ENCODE peak calls at places on chromosomes 6 and 20, in five cellular contexts. P is fibroblast of lung, Z is epithelial cell of proximal tubule, F is suprapubic skin, D is tibial artery. V is an unnamed sample.

GRCh38 chr6:75084872-75085381 is 120.9 kb downstream of the COL12A1 start:
- DNase-seq in Z (no peak), F (no peak), P (peak), D (no peak), V (no peak)

GRCh38 chr20:47821481-47822100 is 36.3 kb upstream of the SULF2 start:
- DNase-seq in F (no peak), P (no peak), Z (peak), D (no peak), V (peak)

GRCh38 chr20:41334036-41334435 is 6.6 kb upstream of the LPIN3 start:
- DNase-seq in F (no peak), Z (no peak), P (no peak), D (no peak), V (no peak)

GRCh38 chr20:44829688-44830087 is 19.3 kb upstream of the RIMS4 start:
- DNase-seq in F (no peak), D (no peak), P (no peak), Z (no peak), V (no peak)

GRCh38 chr6:131949909-131950766 is 1.0 kb downstream of the CCN2 start:
- DNase-seq in F (peak), Z (no peak), P (peak), D (peak), V (no peak)

GRCh38 chr20:17225891-17226409 is 890 bp upstream of the PCSK2 start:
- DNase-seq in Z (no peak), D (no peak), F (peak), P (no peak), V (no peak)

GRCh38 chr6:93418448-93419303 is 683 bp downstream of the EPHA7 start:
- DNase-seq in D (no peak), P (peak), Z (no peak), F (peak), V (no peak)

GRCh38 chr20:61451009-61451408 is 198.9 kb downstream of the CDH4 start:
- DNase-seq in P (no peak), D (no peak), F (no peak), Z (no peak), V (no peak)

GRCh38 chr20:35277531-35278395 is at the start of gene MMP24OS:
- DNase-seq in F (peak), P (peak), D (peak), Z (no peak), V (peak)

GRCh38 chr6:46815130-46815529 is 21.9 kb downstream of the MEP1A start:
- DNase-seq in P (no peak), D (no peak), Z (no peak), F (no peak), V (peak)

GRCh38 chr6:73515204-73516101 is 5.4 kb downstream of the EEF1A1 start:
- DNase-seq in P (peak), D (peak), Z (no peak), F (no peak), V (no peak)

GRCh38 chr6:119002069-119002468 is 67.1 kb upstream of the MCM9 start:
- DNase-seq in P (no peak), F (no peak), Z (no peak), D (no peak), V (no peak)

GRCh38 chr20:21102252-21102609 is 3.9 kb downstream of the LINC00237 start:
- DNase-seq in F (no peak), D (peak), P (no peak), Z (no peak), V (no peak)

GRCh38 chr20:24993337-24994185 is 1.0 kb upstream of the APMAP start:
- DNase-seq in P (peak), Z (no peak), F (no peak), D (no peak), V (no peak)

GRCh38 chr6:79413562-79414002 is 123.6 kb downstream of the LCA5 start:
- DNase-seq in F (no peak), Z (no peak), D (no peak), P (peak), V (no peak)

GRCh38 chr20:62921119-62921687 is 5.1 kb downstream of the DIDO1 start:
- DNase-seq in Z (no peak), F (no peak), D (no peak), P (peak), V (no peak)

GRCh38 chr6:40788661-40789111 is 201.5 kb upstream of the LRFN2 start:
- DNase-seq in P (peak), D (no peak), Z (no peak), F (no peak), V (no peak)

GRCh38 chr20:30816182-30816645 is 441.2 kb upstream of the DEFB115 start:
- DNase-seq in D (no peak), Z (no peak), F (no peak), P (peak), V (no peak)

GRCh38 chr6:128290221-128290620 is 230.2 kb downstream of the PTPRK start:
- DNase-seq in P (no peak), D (no peak), F (no peak), Z (no peak), V (no peak)

GRCh38 chr6:128295670-128296069 is 224.7 kb downstream of the PTPRK start:
- DNase-seq in D (no peak), P (no peak), F (no peak), Z (no peak), V (no peak)
- TF ChIP-seq CTCF in D (no peak), P (no peak), F (no peak), Z (peak), V (no peak)

GRCh38 chr6:149924206-149924932 is 1.4 kb upstream of the RAET1G start:
- DNase-seq in D (no peak), Z (no peak), F (peak), P (no peak), V (no peak)

GRCh38 chr6:149923327-149923986 is 536 bp upstream of the RAET1G start:
- DNase-seq in F (no peak), P (no peak), D (no peak), Z (no peak), V (no peak)

GRCh38 chr6:149925253-149925973 is 2.5 kb upstream of the RAET1G start:
- DNase-seq in Z (no peak), F (no peak), D (no peak), P (no peak), V (no peak)

GRCh38 chr6:149924933-149925252 is 2.0 kb upstream of the RAET1G start:
- DNase-seq in F (peak), P (no peak), D (no peak), Z (no peak), V (no peak)

DNA sequence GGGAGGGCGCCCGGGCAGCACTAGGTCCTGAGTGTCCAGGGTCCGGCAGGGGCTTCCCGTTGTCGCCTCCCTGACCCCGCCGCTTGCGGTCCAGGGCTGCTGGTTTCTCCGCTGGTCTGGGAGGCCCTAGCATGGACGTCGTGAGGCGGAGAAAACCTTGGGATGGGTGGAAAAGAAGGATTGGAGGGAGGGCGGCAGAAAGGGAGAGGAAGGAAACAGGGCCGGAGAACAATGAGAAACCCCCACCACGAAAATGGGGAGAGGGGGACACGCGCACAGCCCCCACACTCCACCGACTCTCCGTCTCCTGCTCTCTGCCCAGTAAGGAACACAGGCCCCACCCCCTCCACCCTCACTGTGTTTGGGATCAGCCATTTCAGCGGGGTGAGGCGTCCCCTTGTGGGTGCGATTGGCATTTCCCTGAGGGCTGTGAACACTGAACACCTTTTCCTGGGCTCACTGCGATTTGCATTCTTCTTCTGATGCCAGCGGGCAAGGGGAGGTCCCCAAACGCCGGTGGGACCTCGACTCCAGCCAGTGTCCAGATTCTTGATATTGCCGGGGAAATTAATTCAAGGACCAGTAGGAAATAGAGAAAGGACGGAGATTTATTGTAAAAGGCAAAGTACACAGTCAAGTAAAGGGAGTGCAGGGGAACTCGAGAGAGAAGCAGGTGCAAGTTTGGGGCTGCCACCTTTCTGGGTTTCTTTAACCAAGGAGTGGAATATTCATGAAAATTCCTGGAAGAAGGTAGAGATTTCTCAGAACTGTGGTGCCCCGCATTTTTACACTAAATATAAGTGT is 3.3 kb upstream of the RAET1G start:
- DNase-seq in F (peak), D (peak), Z (no peak), P (peak), V (no peak)
- H3K4me3 ChIP-seq in F (peak), D (peak), Z (peak), P (peak), V (peak)

GRCh38 chr6:39302011-39302410 is 12.2 kb downstream of the KCNK17 start:
- DNase-seq in F (no peak), D (no peak), P (no peak), Z (no peak), V (no peak)

GRCh38 chr6:39302669-39303424 is 11.4 kb downstream of the KCNK17 start:
- DNase-seq in F (peak), Z (no peak), P (peak), D (peak), V (no peak)

GRCh38 chr6:39300739-39301138 is 13.5 kb downstream of the KCNK17 start:
- DNase-seq in Z (no peak), F (no peak), P (no peak), D (no peak), V (no peak)

GRCh38 chr6:39303425-39304153 is 10.6 kb downstream of the KCNK17 start:
- DNase-seq in P (no peak), F (no peak), Z (no peak), D (no peak), V (no peak)

DNA sequence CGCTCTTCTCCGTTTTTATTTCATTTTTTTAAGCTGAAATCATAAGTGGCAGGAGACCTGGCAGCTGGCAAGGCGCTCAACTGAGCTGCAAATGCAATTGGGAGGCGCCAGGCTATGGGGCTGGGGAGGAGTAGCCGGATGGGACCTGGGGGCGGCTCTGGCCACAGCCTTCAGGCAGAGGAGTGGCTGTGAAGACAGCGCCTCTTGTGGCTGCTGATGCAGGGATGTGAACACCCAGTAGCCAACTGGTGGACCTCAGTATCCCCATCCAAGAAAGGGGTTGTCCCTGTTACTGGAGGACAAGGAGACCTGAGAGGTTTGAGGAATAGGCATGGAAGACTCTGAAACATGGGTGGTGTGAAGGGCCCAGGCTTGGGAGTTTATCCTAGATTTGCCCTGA is 12.6 kb downstream of the KCNK17 start:
- DNase-seq in Z (no peak), D (no peak), P (no peak), F (no peak), V (no peak)
- TF ChIP-seq CTCF in Z (peak), D (no peak), P (no peak), F (no peak), V (peak)

DNA sequence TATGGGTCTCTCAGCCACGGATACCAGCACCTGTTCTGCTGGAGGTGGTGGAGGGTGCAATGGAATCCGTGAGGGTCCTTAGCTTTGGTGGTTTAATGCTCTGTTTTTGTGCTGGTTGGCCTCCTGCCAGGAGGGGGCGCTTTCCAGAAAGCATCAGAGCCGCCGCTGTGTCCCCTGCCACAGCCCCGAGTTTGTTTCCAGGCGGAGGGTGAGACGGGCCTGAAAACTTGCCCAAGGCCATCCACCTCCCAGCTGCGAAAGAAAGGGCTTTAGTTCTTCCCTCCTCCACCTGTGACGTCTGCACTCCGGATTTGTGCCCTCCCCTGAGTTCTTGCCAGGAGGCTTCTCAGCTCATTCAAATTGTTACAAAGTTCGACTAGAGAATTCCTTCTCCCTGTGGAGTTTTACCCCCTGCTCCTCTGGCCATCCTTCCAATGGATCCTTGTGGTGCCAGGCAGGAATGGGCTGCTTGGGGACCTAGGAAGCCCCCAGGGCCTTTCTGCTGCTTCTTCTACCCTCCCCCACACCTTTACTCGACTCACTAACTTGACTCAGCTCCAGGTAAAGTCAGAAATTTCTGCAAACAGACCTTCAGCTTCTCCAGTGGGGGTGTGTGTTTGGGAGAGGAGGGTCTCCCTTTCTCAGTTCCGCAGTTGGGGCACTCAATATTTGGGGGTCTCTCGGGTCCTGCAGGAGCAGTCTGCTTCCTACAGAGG is 873.7 kb downstream of the KIF16B start:
- DNase-seq in P (no peak), Z (no peak), D (no peak), F (no peak), V (peak)
- H3K4me3 ChIP-seq in P (no peak), Z (no peak), D (no peak), F (peak), V (peak)

DNA sequence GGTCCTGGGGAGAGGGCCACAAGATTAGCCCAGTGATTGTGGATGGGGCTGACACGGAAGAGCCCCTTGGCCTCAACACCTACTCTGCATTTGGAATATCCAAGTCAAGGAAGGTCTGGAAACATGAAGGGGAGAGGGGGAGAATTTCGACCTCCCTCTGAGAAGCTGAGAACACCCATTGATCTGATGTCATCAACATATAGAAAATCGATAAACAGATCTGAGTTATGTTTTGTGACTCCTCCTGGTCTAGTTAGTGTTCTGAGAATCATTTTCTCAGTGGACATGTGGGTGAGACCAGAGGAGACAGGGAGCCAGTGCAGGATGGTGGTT is 108.0 kb downstream of the SLC22A3 start:
- DNase-seq in Z (no peak), P (no peak), F (no peak), D (no peak), V (no peak)
- TF ChIP-seq CTCF in Z (no peak), P (no peak), F (no peak), D (no peak), V (peak)

DNA sequence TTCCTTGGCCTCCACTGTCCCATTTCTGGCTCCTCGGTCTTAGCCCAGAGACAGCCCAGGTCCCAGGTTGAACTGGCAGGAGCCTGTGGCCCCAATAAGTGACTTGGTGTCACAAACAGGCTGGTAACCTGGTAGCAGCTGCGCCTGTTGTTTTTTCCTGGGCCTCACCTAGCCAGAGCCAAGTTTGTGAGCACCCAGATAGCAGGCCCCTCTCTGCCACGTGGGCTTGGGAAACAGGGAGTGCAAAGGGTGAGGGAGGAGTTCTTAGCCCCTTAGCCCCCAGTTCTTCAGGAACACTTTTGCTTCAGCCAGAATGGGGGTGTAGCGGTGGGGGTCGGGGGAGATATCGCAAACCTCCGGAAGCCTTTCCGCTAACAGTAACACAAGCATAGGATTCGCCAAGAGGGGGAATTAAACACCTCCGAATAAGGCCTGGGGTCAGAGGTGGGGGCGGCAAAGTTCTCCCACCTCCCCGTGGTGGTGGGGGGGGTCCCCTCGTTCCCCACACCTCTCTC is 760 bp downstream of the C6orf132 start:
- DNase-seq in F (no peak), P (peak), Z (no peak), D (no peak), V (no peak)
- H3K4me3 ChIP-seq in F (peak), P (peak), Z (peak), D (peak), V (peak)

DNA sequence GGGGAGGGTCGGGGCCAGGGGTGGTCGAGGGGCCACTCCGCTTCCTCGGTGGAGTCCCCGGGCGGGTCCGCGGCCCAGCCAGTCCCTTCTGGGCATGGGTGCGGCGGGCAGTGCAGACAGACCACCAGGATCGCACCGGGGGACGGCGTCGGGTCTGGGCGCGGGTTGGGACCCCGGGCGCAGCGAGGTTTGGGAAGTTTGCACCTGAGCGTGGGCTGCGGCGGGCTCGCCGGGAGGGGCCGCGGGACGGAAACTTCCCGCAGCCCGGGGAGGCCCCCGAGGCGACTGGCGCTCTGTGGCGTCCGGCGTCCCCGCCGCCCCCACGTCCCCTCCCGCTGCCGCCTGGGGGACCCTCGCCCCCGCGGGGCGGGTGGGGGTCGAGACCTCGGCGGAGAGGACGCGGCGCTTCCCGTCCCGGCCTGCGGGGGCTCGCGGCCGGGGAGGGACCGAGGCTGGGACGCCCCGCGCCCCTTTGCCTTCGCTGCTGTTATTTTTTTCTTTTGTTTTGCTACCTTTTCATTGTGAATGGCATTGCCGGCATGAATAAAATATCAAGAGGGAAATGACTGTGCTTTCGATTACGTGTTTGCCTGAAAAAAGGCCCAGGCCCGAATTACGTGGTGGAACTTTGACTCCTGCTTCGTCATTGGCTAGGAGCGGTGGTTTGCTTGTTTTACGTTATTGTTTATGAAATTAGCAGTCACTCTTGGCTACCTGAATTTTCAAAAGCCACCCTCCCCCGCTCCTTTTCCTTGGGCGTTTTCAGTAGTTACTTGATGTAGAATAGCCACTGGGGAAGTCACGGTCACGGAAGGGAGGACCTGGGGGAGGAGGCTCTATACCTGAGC is 701 bp downstream of the SNX9 start:
- DNase-seq in F (peak), Z (no peak), D (peak), P (peak), V (no peak)
- TF ChIP-seq CTCF in F (no peak), Z (no peak), D (no peak), P (no peak), V (no peak)

DNA sequence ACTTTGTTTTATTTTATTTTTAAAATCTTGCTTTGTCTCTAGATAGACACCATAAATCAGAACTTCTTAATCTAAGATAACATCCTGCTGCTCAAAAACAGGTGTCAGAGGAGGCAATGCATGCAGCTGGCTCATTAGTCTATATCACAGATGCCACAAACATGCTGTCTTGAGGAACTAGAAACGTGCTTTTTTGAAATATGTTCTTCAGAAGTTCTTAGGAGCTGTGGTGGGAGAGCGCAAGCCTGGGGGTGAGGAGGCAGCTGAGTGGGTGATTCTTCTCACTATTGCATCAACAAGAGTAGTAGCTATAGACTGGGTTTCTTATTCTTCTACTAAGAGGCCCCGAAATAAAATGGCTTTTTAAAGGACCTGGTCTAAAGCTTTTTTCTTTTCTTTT is 23.4 kb downstream of the IL22RA2 start:
- DNase-seq in P (no peak), Z (no peak), D (no peak), F (no peak), V (no peak)
- H3K4me3 ChIP-seq in P (no peak), Z (no peak), D (no peak), F (no peak), V (no peak)